ENCODE peak calls at places on chromosomes 13 and 19, in six cellular contexts. One of them, this sample, is unnamed.

GRCh38 chr19:1123381-1123780 is 19.6 kb downstream of the GPX4 start:
- DNase-seq in A549: no peak
- DNase-seq in K562: no peak
- DNase-seq in endothelial cell of umbilical vein: no peak
- DNase-seq in HepG2: no peak
- DNase-seq in GM12878: no peak
- DNase-seq in this sample: no peak

GRCh38 chr19:3599776-3600183 is 6.9 kb downstream of the TBXA2R start:
- DNase-seq in A549: peak; percentile 35
- DNase-seq in K562: no peak
- DNase-seq in endothelial cell of umbilical vein: no peak
- DNase-seq in HepG2: no peak
- DNase-seq in GM12878: no peak
- DNase-seq in this sample: no peak

GRCh38 chr13:53159439-53159838 is 130.8 kb downstream of the OLFM4 start:
- DNase-seq in A549: no peak
- DNase-seq in K562: no peak
- DNase-seq in endothelial cell of umbilical vein: no peak
- DNase-seq in HepG2: no peak
- DNase-seq in GM12878: no peak
- DNase-seq in this sample: no peak

GRCh38 chr13:113086991-113087922 is 18.3 kb upstream of the F7 start:
- DNase-seq in A549: no peak
- DNase-seq in K562: no peak
- DNase-seq in endothelial cell of umbilical vein: no peak
- DNase-seq in HepG2: no peak
- DNase-seq in GM12878: no peak
- DNase-seq in this sample: no peak

GRCh38 chr13:52925221-52925620 is 76.8 kb upstream of the PCDH8 start:
- DNase-seq in A549: no peak
- DNase-seq in K562: no peak
- DNase-seq in endothelial cell of umbilical vein: no peak
- DNase-seq in HepG2: no peak
- DNase-seq in GM12878: no peak
- DNase-seq in this sample: no peak

GRCh38 chr19:344625-345319 is at the start of gene MIER2:
- DNase-seq in A549: peak; percentile 80
- DNase-seq in K562: peak; percentile 98
- DNase-seq in endothelial cell of umbilical vein: peak; percentile 74
- DNase-seq in HepG2: peak; percentile 50
- DNase-seq in GM12878: peak; percentile 16
- DNase-seq in this sample: peak; percentile 71

GRCh38 chr19:40251991-40252390 is 25.5 kb upstream of the CCNP start:
- DNase-seq in A549: no peak
- DNase-seq in K562: no peak
- DNase-seq in endothelial cell of umbilical vein: no peak
- DNase-seq in HepG2: no peak
- DNase-seq in GM12878: no peak
- DNase-seq in this sample: no peak

GRCh38 chr13:35157143-35157755 is 215.2 kb downstream of the NBEA start:
- DNase-seq in A549: peak; percentile 17
- DNase-seq in K562: peak; percentile 4
- DNase-seq in endothelial cell of umbilical vein: peak; percentile 75
- DNase-seq in HepG2: peak; percentile 31
- DNase-seq in GM12878: peak; percentile 33
- DNase-seq in this sample: peak; percentile 61

GRCh38 chr19:47109541-47110375 is 3.8 kb downstream of the ZC3H4 start:
- DNase-seq in A549: no peak
- DNase-seq in K562: peak; percentile 19
- DNase-seq in endothelial cell of umbilical vein: peak; percentile 89
- DNase-seq in HepG2: no peak
- DNase-seq in GM12878: no peak
- DNase-seq in this sample: peak; percentile 90

GRCh38 chr19:4123615-4124568 is at the start of gene MAP2K2:
- DNase-seq in A549: peak; percentile 72
- DNase-seq in K562: peak; percentile 97
- DNase-seq in endothelial cell of umbilical vein: peak; percentile 89
- DNase-seq in HepG2: peak; percentile 83
- DNase-seq in GM12878: peak; percentile 60
- DNase-seq in this sample: peak; percentile 87

GRCh38 chr13:112333756-112334543 is 42.2 kb upstream of the SPACA7 start:
- DNase-seq in A549: peak; percentile 28
- DNase-seq in K562: peak; percentile 18
- DNase-seq in endothelial cell of umbilical vein: no peak
- DNase-seq in HepG2: no peak
- DNase-seq in GM12878: no peak
- DNase-seq in this sample: peak; percentile 41

GRCh38 chr13:37446503-37446902 is 152.1 kb downstream of the POSTN start:
- DNase-seq in A549: no peak
- DNase-seq in K562: no peak
- DNase-seq in endothelial cell of umbilical vein: no peak
- DNase-seq in HepG2: no peak
- DNase-seq in GM12878: no peak
- DNase-seq in this sample: no peak

GRCh38 chr19:48896191-48896720 is 2.3 kb downstream of the TULP2 start:
- DNase-seq in A549: no peak
- DNase-seq in K562: peak; percentile 93
- DNase-seq in endothelial cell of umbilical vein: no peak
- DNase-seq in HepG2: no peak
- DNase-seq in GM12878: no peak
- DNase-seq in this sample: no peak

GRCh38 chr13:34391071-34391470 is 551.0 kb upstream of the NBEA start:
- DNase-seq in A549: peak; percentile 3
- DNase-seq in K562: no peak
- DNase-seq in endothelial cell of umbilical vein: no peak
- DNase-seq in HepG2: no peak
- DNase-seq in GM12878: no peak
- DNase-seq in this sample: no peak

GRCh38 chr19:7975037-7975436 is 30.4 kb downstream of the ELAVL1 start:
- DNase-seq in A549: no peak
- DNase-seq in K562: no peak
- DNase-seq in endothelial cell of umbilical vein: no peak
- DNase-seq in HepG2: no peak
- DNase-seq in GM12878: no peak
- DNase-seq in this sample: no peak

GRCh38 chr19:10109528-10109927 is 2.0 kb upstream of the P2RY11 start:
- DNase-seq in A549: no peak
- DNase-seq in K562: peak; percentile 8
- DNase-seq in endothelial cell of umbilical vein: no peak
- DNase-seq in HepG2: no peak
- DNase-seq in GM12878: no peak
- DNase-seq in this sample: peak; percentile 36

GRCh38 chr13:24511019-24511823 is 1.4 kb downstream of the PARP4 start:
- DNase-seq in A549: peak; percentile 25
- DNase-seq in K562: no peak
- DNase-seq in endothelial cell of umbilical vein: peak; percentile 85
- DNase-seq in HepG2: peak; percentile 26
- DNase-seq in GM12878: peak; percentile 63
- DNase-seq in this sample: peak; percentile 79

GRCh38 chr13:99357149-99357596 is 50.0 kb upstream of the GPR183 start:
- DNase-seq in A549: no peak
- DNase-seq in K562: peak; percentile 36
- DNase-seq in endothelial cell of umbilical vein: peak; percentile 96
- DNase-seq in HepG2: no peak
- DNase-seq in GM12878: peak; percentile 61
- DNase-seq in this sample: no peak

GRCh38 chr13:99354371-99354951 is 47.3 kb upstream of the GPR183 start:
- DNase-seq in A549: no peak
- DNase-seq in K562: no peak
- DNase-seq in endothelial cell of umbilical vein: no peak
- DNase-seq in HepG2: no peak
- DNase-seq in GM12878: peak; percentile 66
- DNase-seq in this sample: no peak

GRCh38 chr13:99357920-99358319 is 50.7 kb upstream of the GPR183 start:
- DNase-seq in A549: no peak
- DNase-seq in K562: no peak
- DNase-seq in endothelial cell of umbilical vein: peak; percentile 9
- DNase-seq in HepG2: no peak
- DNase-seq in GM12878: no peak
- DNase-seq in this sample: no peak

GRCh38 chr13:99355267-99356215 is 48.3 kb upstream of the GPR183 start:
- DNase-seq in A549: no peak
- DNase-seq in K562: no peak
- DNase-seq in endothelial cell of umbilical vein: no peak
- DNase-seq in HepG2: no peak
- DNase-seq in GM12878: no peak
- DNase-seq in this sample: no peak

GRCh38 chr13:99356216-99357089 is 49.3 kb upstream of the GPR183 start:
- DNase-seq in A549: no peak
- DNase-seq in K562: no peak
- DNase-seq in endothelial cell of umbilical vein: peak; percentile 94
- DNase-seq in HepG2: no peak
- DNase-seq in GM12878: peak; percentile 92
- DNase-seq in this sample: no peak
- TF ChIP-seq MAX in A549: no peak
- TF ChIP-seq MAX in K562: no peak
- TF ChIP-seq MAX in endothelial cell of umbilical vein: no peak
- TF ChIP-seq MAX in HepG2: no peak
- TF ChIP-seq MAX in GM12878: no peak
- TF ChIP-seq MAX in this sample: no peak

DNA sequence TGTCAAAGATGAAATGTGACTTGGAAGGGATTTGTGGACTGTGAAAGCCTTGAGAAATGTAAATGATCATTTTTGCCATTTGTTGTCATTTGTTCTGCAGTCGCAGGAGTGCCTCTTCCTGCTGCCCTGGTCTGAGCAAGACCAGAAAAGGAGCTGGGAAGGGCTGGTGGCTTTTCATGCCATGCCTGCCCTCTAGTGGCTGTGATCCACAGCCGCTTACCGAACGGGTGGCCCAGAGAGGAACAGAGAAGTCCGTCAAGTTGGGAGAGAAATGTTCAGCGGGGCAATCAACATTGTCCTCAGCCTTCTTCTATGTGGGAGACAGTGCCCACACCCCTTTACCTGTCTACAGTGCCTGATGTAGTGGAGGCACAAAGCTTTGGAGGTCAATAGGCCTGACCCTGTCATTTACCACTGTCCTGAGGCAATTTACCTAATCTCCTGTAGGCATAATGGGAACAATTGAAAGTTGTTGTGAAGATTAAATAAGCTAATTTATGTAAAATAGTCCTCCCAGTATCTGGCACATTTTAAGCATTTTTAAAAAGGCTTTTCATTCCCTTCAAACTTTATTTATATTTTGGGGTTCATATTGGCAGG is 224.5 kb downstream of the B3GLCT start:
- DNase-seq in A549: peak; percentile 60
- DNase-seq in K562: peak; percentile 46
- DNase-seq in endothelial cell of umbilical vein: peak; percentile 82
- DNase-seq in HepG2: peak; percentile 64
- DNase-seq in GM12878: peak; percentile 13
- DNase-seq in this sample: peak; percentile 82
- TF ChIP-seq CTCF in A549: peak; percentile 64
- TF ChIP-seq CTCF in K562: peak; percentile 76
- TF ChIP-seq CTCF in endothelial cell of umbilical vein: peak; percentile 90
- TF ChIP-seq CTCF in HepG2: peak; percentile 92
- TF ChIP-seq CTCF in GM12878: peak; percentile 93
- TF ChIP-seq CTCF in this sample: peak; percentile 98

GRCh38 chr13:82569581-82569980 is 1312.7 kb downstream of the SLITRK1 start:
- DNase-seq in A549: no peak
- DNase-seq in K562: no peak
- DNase-seq in endothelial cell of umbilical vein: no peak
- DNase-seq in HepG2: no peak
- DNase-seq in GM12878: no peak
- DNase-seq in this sample: no peak
- TF ChIP-seq MYC in A549: no peak
- TF ChIP-seq MYC in K562: no peak
- TF ChIP-seq MYC in endothelial cell of umbilical vein: no peak
- TF ChIP-seq MYC in HepG2: no peak
- TF ChIP-seq MYC in GM12878: no peak
- TF ChIP-seq MYC in this sample: no peak

GRCh38 chr13:48816696-48817095 is 159.0 kb upstream of the FNDC3A start:
- DNase-seq in A549: no peak
- DNase-seq in K562: no peak
- DNase-seq in endothelial cell of umbilical vein: no peak
- DNase-seq in HepG2: no peak
- DNase-seq in GM12878: no peak
- DNase-seq in this sample: peak; percentile 7

GRCh38 chr13:48819376-48819775 is 156.3 kb upstream of the FNDC3A start:
- DNase-seq in A549: no peak
- DNase-seq in K562: no peak
- DNase-seq in endothelial cell of umbilical vein: no peak
- DNase-seq in HepG2: no peak
- DNase-seq in GM12878: no peak
- DNase-seq in this sample: no peak

GRCh38 chr13:48819889-48820288 is 155.8 kb upstream of the FNDC3A start:
- DNase-seq in A549: no peak
- DNase-seq in K562: no peak
- DNase-seq in endothelial cell of umbilical vein: no peak
- DNase-seq in HepG2: no peak
- DNase-seq in GM12878: no peak
- DNase-seq in this sample: no peak

GRCh38 chr13:48818495-48818961 is 157.2 kb upstream of the FNDC3A start:
- DNase-seq in A549: no peak
- DNase-seq in K562: no peak
- DNase-seq in endothelial cell of umbilical vein: peak; percentile 17
- DNase-seq in HepG2: no peak
- DNase-seq in GM12878: no peak
- DNase-seq in this sample: no peak

GRCh38 chr13:48817166-48817802 is 158.4 kb upstream of the FNDC3A start:
- DNase-seq in A549: no peak
- DNase-seq in K562: no peak
- DNase-seq in endothelial cell of umbilical vein: no peak
- DNase-seq in HepG2: no peak
- DNase-seq in GM12878: no peak
- DNase-seq in this sample: no peak
- TF ChIP-seq MAX in A549: no peak
- TF ChIP-seq MAX in K562: no peak
- TF ChIP-seq MAX in endothelial cell of umbilical vein: no peak
- TF ChIP-seq MAX in HepG2: no peak
- TF ChIP-seq MAX in GM12878: no peak
- TF ChIP-seq MAX in this sample: no peak

GRCh38 chr19:33304760-33305647 is 2.7 kb upstream of the CEBPA start:
- DNase-seq in A549: no peak
- DNase-seq in K562: peak; percentile 49
- DNase-seq in endothelial cell of umbilical vein: no peak
- DNase-seq in HepG2: peak; percentile 56
- DNase-seq in GM12878: no peak
- DNase-seq in this sample: peak; percentile 45
- TF ChIP-seq CTCF in A549: peak; percentile 31
- TF ChIP-seq CTCF in K562: peak; percentile 39
- TF ChIP-seq CTCF in endothelial cell of umbilical vein: no peak
- TF ChIP-seq CTCF in HepG2: peak; percentile 66
- TF ChIP-seq CTCF in GM12878: no peak
- TF ChIP-seq CTCF in this sample: peak; percentile 11

DNA sequence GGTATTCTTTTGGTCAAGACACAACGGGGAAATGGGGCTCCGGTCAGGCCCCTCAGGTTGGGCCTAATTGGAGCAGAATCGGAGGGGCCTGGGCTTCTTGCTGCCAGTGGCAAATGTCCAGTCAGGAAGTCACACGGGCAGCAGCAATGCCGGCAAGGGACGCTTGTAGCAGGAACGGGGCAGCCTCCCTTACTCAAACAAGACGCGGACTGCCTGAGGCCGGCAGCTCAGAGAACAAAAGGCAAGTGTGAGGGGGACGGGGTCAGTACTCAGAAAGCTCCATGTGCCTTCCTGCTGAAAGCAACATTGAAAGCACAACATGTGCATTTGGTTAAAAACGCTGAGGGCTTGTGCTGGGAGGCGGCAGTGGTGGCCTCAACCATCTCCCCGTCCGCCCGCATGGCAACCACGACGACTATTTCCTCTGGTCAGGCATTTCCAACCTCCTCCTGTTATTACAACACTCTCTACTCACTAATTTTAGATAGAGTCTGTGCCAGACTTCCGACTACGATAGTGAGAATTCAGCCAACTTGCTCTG is 20.5 kb upstream of the RASA3 start:
- DNase-seq in A549: no peak
- DNase-seq in K562: no peak
- DNase-seq in endothelial cell of umbilical vein: no peak
- DNase-seq in HepG2: no peak
- DNase-seq in GM12878: no peak
- DNase-seq in this sample: peak; percentile 82
- TF ChIP-seq MYC in A549: no peak
- TF ChIP-seq MYC in K562: no peak
- TF ChIP-seq MYC in endothelial cell of umbilical vein: no peak
- TF ChIP-seq MYC in HepG2: no peak
- TF ChIP-seq MYC in GM12878: no peak
- TF ChIP-seq MYC in this sample: no peak

This sample was measured in NB4.